ENCODE peak calls at places on chromosomes 3 and 15, in ten cellular contexts. I is bronchial epithelial cell; W is HuH-7; O is NCI-H1417; J is HS-27A; R is B cell; E is activated CD4-positive, alpha-beta T cell treated with anti-CD3 and anti-CD28 coated beads, Interleukin-2, amount 50 U/mL, for 4 hours; U is GM13976; Q is heart right ventricle; N is lung microvascular endothelial cell. T is an unnamed sample.

GRCh38 chr3:57903124-57903668 is 105.0 kb upstream of the FLNB start:
- DNase-seq in I (no peak), W (no peak), O (no peak), J (no peak), R (no peak), E (no peak), U (no peak), Q (no peak), N (no peak), T (no peak)

GRCh38 chr3:37052860-37053259 is 59.5 kb downstream of the MLH1 start:
- DNase-seq in I (no peak), W (no peak), O (no peak), J (no peak), R (no peak), E (no peak), U (no peak), Q (no peak), N (no peak), T (no peak)

GRCh38 chr3:129793947-129794318 is 99.6 kb downstream of the TMCC1 start:
- DNase-seq in I (no peak), W (no peak), O (peak), J (no peak), R (no peak), E (no peak), U (no peak), Q (no peak), N (peak), T (no peak)

GRCh38 chr3:177452487-177452886 is 255.2 kb upstream of the TBL1XR1 start:
- DNase-seq in I (peak), W (no peak), O (no peak), J (no peak), R (no peak), E (no peak), U (no peak), Q (no peak), N (peak), T (no peak)

GRCh38 chr3:46091971-46092703 is 64.9 kb upstream of the XCR1 start:
- DNase-seq in I (no peak), W (no peak), O (no peak), J (no peak), R (no peak), E (no peak), U (no peak), Q (no peak), N (no peak), T (no peak)

GRCh38 chr3:108234387-108234957 is 12.2 kb upstream of the IFT57 start:
- DNase-seq in I (no peak), W (no peak), O (no peak), J (no peak), R (no peak), E (no peak), U (no peak), Q (no peak), N (no peak), T (no peak)

GRCh38 chr15:83873966-83874365 is 220.0 kb downstream of the ADAMTSL3 start:
- DNase-seq in I (no peak), W (no peak), O (no peak), J (no peak), R (no peak), E (no peak), U (no peak), Q (peak), N (no peak), T (no peak)

GRCh38 chr15:91383532-91383931 is 283.5 kb downstream of the SV2B start:
- DNase-seq in I (no peak), W (no peak), O (no peak), J (no peak), R (no peak), E (no peak), U (no peak), Q (no peak), N (no peak), T (no peak)

GRCh38 chr15:67003586-67003985 is 61.8 kb upstream of the SMAD3 start:
- DNase-seq in I (peak), W (no peak), O (no peak), J (no peak), R (no peak), E (no peak), U (no peak), Q (no peak), N (no peak), T (no peak)

GRCh38 chr3:100993309-100993708 is at the start of gene ABI3BP:
- DNase-seq in I (peak), W (no peak), O (peak), J (peak), R (no peak), E (no peak), U (no peak), Q (peak), N (peak), T (peak)

GRCh38 chr15:73560501-73561117 is 72.6 kb downstream of the NPTN start:
- DNase-seq in I (peak), W (peak), O (peak), J (peak), R (no peak), E (no peak), U (peak), Q (no peak), N (peak), T (peak)

GRCh38 chr3:14565791-14566588 is 25.8 kb upstream of the GRIP2 start:
- DNase-seq in I (no peak), W (no peak), O (no peak), J (peak), R (no peak), E (no peak), U (no peak), Q (no peak), N (no peak), T (no peak)

GRCh38 chr3:13528217-13528801 is 20.6 kb upstream of the FBLN2 start:
- DNase-seq in I (no peak), W (peak), O (no peak), J (no peak), R (no peak), E (no peak), U (no peak), Q (no peak), N (no peak), T (no peak)

GRCh38 chr15:84878504-84878903 is 6.0 kb upstream of the SLC28A1 start:
- DNase-seq in I (peak), W (peak), O (peak), J (peak), R (peak), E (peak), U (peak), Q (peak), N (peak), T (peak)

GRCh38 chr3:172808969-172809546 is 58.5 kb downstream of the ECT2 start:
- DNase-seq in I (peak), W (no peak), O (peak), J (no peak), R (no peak), E (no peak), U (no peak), Q (no peak), N (peak), T (peak)

GRCh38 chr3:8875831-8876230 is 87.4 kb downstream of the RAD18 start:
- DNase-seq in I (no peak), W (no peak), O (no peak), J (no peak), R (no peak), E (no peak), U (no peak), Q (no peak), N (no peak), T (no peak)

GRCh38 chr3:6204891-6205290 is 656.0 kb upstream of the GRM7 start:
- DNase-seq in I (no peak), W (no peak), O (no peak), J (no peak), R (no peak), E (no peak), U (peak), Q (no peak), N (peak), T (no peak)

GRCh38 chr15:51936119-51936478 is 35.5 kb downstream of the LEO1 start:
- DNase-seq in I (no peak), W (no peak), O (no peak), J (no peak), R (no peak), E (no peak), U (no peak), Q (no peak), N (no peak), T (no peak)

GRCh38 chr15:92020765-92021164 is 167.3 kb downstream of the SLCO3A1 start:
- DNase-seq in I (no peak), W (no peak), O (no peak), J (no peak), R (no peak), E (no peak), U (no peak), Q (no peak), N (no peak), T (peak)

GRCh38 chr3:108509873-108510272 is 523 bp downstream of the MYH15 start:
- DNase-seq in I (no peak), W (no peak), O (no peak), J (no peak), R (no peak), E (no peak), U (no peak), Q (no peak), N (no peak), T (no peak)

GRCh38 chr15:40340038-40340739 is 550 bp downstream of the CCDC9B start:
- DNase-seq in I (no peak), W (peak), O (no peak), J (no peak), R (no peak), E (no peak), U (no peak), Q (peak), N (peak), T (no peak)

GRCh38 chr3:161851941-161852566 is 355.4 kb downstream of the OTOL1 start:
- DNase-seq in I (peak), W (peak), O (peak), J (peak), R (no peak), E (no peak), U (peak), Q (peak), N (peak), T (no peak)

GRCh38 chr3:170531054-170531453 is 54.8 kb downstream of the SLC7A14 start:
- DNase-seq in I (no peak), W (no peak), O (no peak), J (no peak), R (no peak), E (no peak), U (no peak), Q (no peak), N (peak), T (no peak)

T was measured in AG09309.